ENCODE peak calls at places on chromosomes 2 and 18, in nine cellular contexts. I is A549, W is suprapubic skin, N is HepG2, Q is stomach, K is K562, S is sigmoid colon, B is tibial nerve, G is upper lobe of left lung. U is an unnamed sample. For H3K4me1, the result is how much of the 10 kb centered on the place peaks cover.

GRCh38 chr2:126889501-126890135 is 9.1 kb upstream of the TEX51 start:
- DNase-seq in N (no peak), S (no peak), G (peak), K (no peak), B (no peak), W (peak), I (no peak), Q (no peak), U (no peak)

GRCh38 chr2:70967189-70967588 is 11.2 kb upstream of the ANKRD53 start:
- DNase-seq in G (no peak), N (no peak), K (no peak), B (no peak), I (no peak), W (peak), S (no peak), Q (no peak), U (no peak)

GRCh38 chr2:55063226-55063625 is 13.0 kb upstream of the RTN4 start:
- DNase-seq in S (no peak), B (no peak), N (no peak), G (no peak), I (no peak), Q (no peak), W (no peak), K (no peak), U (no peak)

GRCh38 chr2:234991290-234991689 is 39.5 kb downstream of the SH3BP4 start:
- DNase-seq in S (no peak), B (no peak), I (no peak), Q (no peak), G (no peak), K (no peak), N (no peak), W (no peak), U (no peak)

GRCh38 chr2:17791121-17791902 is 24.9 kb upstream of the MSGN1 start:
- DNase-seq in Q (no peak), W (no peak), S (no peak), K (no peak), I (no peak), B (no peak), G (no peak), N (no peak), U (no peak)

GRCh38 chr2:191115801-191116200 is 35.0 kb downstream of the STAT4 start:
- DNase-seq in I (no peak), N (no peak), Q (no peak), G (no peak), S (no peak), B (no peak), K (no peak), W (no peak), U (no peak)

GRCh38 chr2:70753031-70753430 is 15.0 kb downstream of the ADD2 start:
- DNase-seq in G (no peak), Q (no peak), I (no peak), S (no peak), B (no peak), W (no peak), N (no peak), K (peak), U (no peak)

GRCh38 chr18:75201273-75201898 is 7.6 kb downstream of the PTGR3 start:
- DNase-seq in I (no peak), G (no peak), W (no peak), B (no peak), N (no peak), Q (peak), K (no peak), S (no peak), U (no peak)

GRCh38 chr2:128726911-128727310 is 408.2 kb upstream of the HS6ST1 start:
- DNase-seq in S (no peak), Q (no peak), N (no peak), I (no peak), B (no peak), W (no peak), K (no peak), G (no peak), U (no peak)

GRCh38 chr2:50752228-50752627 is 279.7 kb downstream of the NRXN1 start:
- DNase-seq in Q (no peak), G (no peak), S (no peak), B (no peak), I (no peak), N (no peak), K (no peak), W (no peak), U (no peak)

GRCh38 chr2:30217644-30218361 is 13.5 kb upstream of the LBH start:
- DNase-seq in N (no peak), G (peak), Q (peak), B (no peak), I (no peak), K (no peak), W (peak), S (peak), U (peak)

DNA sequence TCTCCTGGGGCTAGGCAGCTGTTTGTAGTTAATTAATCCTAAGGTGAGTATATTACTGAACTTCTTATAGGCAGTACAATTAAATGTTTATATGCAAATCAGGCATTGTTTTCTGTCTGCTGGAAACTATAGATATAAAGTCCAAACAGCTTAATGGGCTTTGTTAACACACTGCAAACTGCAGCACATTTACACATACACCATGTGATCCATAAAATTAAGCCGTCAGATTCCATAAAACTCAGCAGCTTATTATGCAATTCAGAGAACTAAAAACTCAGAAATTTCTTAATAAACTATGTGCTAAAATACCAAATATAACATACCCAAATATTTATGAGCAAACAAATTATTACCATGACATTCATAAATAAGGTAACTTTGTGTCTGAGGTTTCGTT is 7.6 kb downstream of the SF3B1 start:
- DNase-seq in G (no peak), I (no peak), W (no peak), K (no peak), Q (no peak), B (no peak), S (no peak), N (no peak), U (no peak)
- H3K4me1 ChIP-seq in G (half or more), I (under half), W (half or more), K (under half), Q (half or more), B (half or more), S (half or more), N (half or more), U (half or more)

GRCh38 chr2:26298286-26298637 is 47.7 kb upstream of the SELENOI start:
- DNase-seq in G (no peak), W (no peak), Q (no peak), N (no peak), K (no peak), S (no peak), B (no peak), I (no peak), U (no peak)

GRCh38 chr2:26295511-26295910 is 50.4 kb upstream of the SELENOI start:
- DNase-seq in Q (no peak), S (no peak), G (no peak), I (no peak), N (no peak), K (no peak), W (no peak), B (no peak), U (no peak)

GRCh38 chr2:26297061-26297460 is 48.9 kb upstream of the SELENOI start:
- DNase-seq in N (no peak), I (no peak), W (no peak), S (no peak), G (no peak), Q (no peak), K (no peak), B (no peak), U (no peak)

DNA sequence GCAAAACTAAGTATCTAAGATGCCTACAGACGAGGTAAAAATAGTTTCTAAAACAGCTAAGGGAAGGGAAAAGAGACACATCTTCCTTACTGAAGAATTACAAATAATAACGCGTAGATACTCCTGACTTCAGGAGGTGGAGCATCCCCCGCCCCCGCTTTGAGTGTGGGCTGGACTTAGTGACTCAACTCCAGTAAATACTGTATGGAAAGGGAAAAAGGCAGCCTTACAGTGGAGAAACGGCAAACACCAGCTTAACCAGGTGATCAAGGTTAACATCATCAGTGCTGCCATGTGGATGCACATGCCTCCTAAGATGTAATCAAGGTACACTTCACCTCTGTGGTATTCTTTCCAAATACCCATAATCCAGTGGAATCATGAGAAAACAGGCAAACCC is 47.9 kb downstream of the HADHB start:
- DNase-seq in S (no peak), B (no peak), I (no peak), G (no peak), N (peak), W (no peak), K (peak), Q (no peak), U (no peak)
- TF ChIP-seq EP300 in S (no peak), B (no peak), I (no peak), G (no peak), N (no peak), W (no peak), K (no peak), Q (no peak), U (no peak)

DNA sequence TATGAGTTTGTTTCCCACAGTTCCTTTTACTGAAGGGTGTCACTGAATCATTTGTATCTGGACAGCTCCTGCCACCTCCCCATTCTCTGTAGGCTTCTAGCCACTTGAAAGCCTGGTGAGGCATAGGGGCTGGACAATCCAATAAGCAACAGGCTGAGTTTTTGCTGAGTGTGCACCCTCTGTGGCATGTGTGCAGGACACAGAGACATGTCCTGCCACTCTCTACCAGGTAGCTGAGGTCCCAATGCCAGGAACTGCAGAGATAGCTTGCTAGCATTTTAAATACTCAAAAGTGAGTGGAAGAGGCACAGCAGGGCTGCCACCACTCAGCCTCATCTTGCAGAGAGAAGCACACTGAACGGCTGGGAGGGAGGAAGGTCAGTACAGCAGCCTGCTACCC is 77.2 kb upstream of the TFCP2L1 start:
- DNase-seq in G (no peak), W (no peak), B (no peak), I (no peak), Q (no peak), S (no peak), K (no peak), N (no peak), U (no peak)
- H3K4me1 ChIP-seq in G (under half), W (under half), B (under half), I (under half), Q (under half), S (under half), K (under half), N (under half), U (under half)

GRCh38 chr2:85199692-85200091 is 66.5 kb downstream of the TCF7L1 start:
- DNase-seq in W (no peak), B (no peak), Q (no peak), G (no peak), S (no peak), N (no peak), K (no peak), I (no peak), U (no peak)
- TF ChIP-seq EP300 in W (no peak), B (no peak), Q (no peak), G (no peak), S (no peak), N (no peak), K (no peak), I (no peak), U (no peak)

GRCh38 chr2:233349005-233349998 is 5.0 kb upstream of the DGKD start:
- DNase-seq in G (peak), K (no peak), S (no peak), Q (peak), I (no peak), W (no peak), N (peak), B (peak), U (peak)

GRCh38 chr2:233350708-233351107 is 3.6 kb upstream of the DGKD start:
- DNase-seq in K (peak), W (no peak), S (no peak), I (peak), G (peak), N (peak), B (no peak), Q (no peak), U (peak)

GRCh38 chr2:233353101-233353768 is 1.1 kb upstream of the DGKD start:
- DNase-seq in B (no peak), N (no peak), I (no peak), S (no peak), W (no peak), Q (peak), K (no peak), G (no peak), U (peak)

GRCh38 chr2:233352141-233352842 is 2.0 kb upstream of the DGKD start:
- DNase-seq in N (no peak), B (no peak), G (no peak), W (no peak), I (no peak), S (no peak), K (no peak), Q (no peak), U (peak)

GRCh38 chr2:233351423-233351822 is 2.9 kb upstream of the DGKD start:
- DNase-seq in W (no peak), I (no peak), B (no peak), N (no peak), S (no peak), Q (no peak), G (no peak), K (peak), U (peak)
- H3K4me1 ChIP-seq in W (under half), I (half or more), B (half or more), N (half or more), S (under half), Q (under half), G (under half), K (under half), U (half or more)

GRCh38 chr2:8657423-8658062 is 24.3 kb upstream of the ID2 start:
- DNase-seq in B (no peak), Q (no peak), I (no peak), S (peak), K (no peak), W (no peak), N (no peak), G (no peak), U (no peak)

GRCh38 chr2:8658064-8658862 is 23.6 kb upstream of the ID2 start:
- DNase-seq in B (no peak), Q (no peak), W (no peak), I (no peak), G (no peak), S (peak), K (no peak), N (no peak), U (no peak)

GRCh38 chr2:8654483-8654882 is 27.4 kb upstream of the ID2 start:
- DNase-seq in B (no peak), G (no peak), W (no peak), K (no peak), S (no peak), I (no peak), Q (no peak), N (no peak), U (no peak)

GRCh38 chr2:8656811-8657210 is 25.0 kb upstream of the ID2 start:
- DNase-seq in Q (no peak), B (no peak), W (no peak), S (no peak), N (no peak), G (no peak), I (no peak), K (no peak), U (no peak)

DNA sequence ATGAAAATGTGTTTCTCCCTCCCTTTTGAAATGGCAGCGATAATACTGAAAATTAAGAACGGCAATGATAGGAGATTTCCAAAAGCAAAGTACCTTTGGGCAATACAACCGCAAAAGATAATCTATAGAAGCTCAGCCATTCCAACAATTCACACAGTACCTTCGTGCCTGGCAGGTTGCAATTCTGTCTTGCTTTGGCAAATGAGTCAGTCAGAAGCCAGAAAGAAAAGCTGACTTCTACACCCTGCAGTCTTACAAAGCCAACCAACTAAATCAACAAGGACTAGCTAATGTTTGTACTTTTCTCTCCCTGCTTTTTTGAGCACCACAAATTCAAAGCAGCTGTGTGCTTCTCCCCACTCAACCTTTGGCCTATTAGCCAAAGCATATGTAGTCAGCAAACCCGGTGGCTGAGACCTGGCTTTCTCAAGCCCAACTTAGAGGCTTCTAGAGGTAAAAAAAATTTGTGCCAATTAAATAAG is 25.7 kb upstream of the ID2 start:
- DNase-seq in I (no peak), N (peak), W (no peak), K (no peak), G (no peak), S (no peak), Q (no peak), B (no peak), U (no peak)
- TF ChIP-seq EP300 in I (no peak), N (peak), W (no peak), K (no peak), G (no peak), S (no peak), Q (no peak), B (no peak), U (no peak)